ENCODE peak calls at places on chromosome 21, in eight cellular contexts. V is mesenteric fat pad, Q is NCI-H2227 treated with DMSO at 0.1 percent for 48 hours, J is AG10803, M is AG09319, A is NCI-H2171 treated with DMSO at 0.1 percent for 48 hours, B is sciatic nerve, G is astrocyte of the spinal cord. K is an unnamed sample.

GRCh38 chr21:42404534-42404933 is 832 bp downstream of the UBASH3A start:
- DNase-seq in V (peak), Q (no peak), J (no peak), M (no peak), A (no peak), B (no peak), G (no peak), K (no peak)

GRCh38 chr21:42199488-42200463 is 19.2 kb upstream of the ABCG1 start:
- DNase-seq in V (no peak), Q (no peak), J (peak), M (peak), A (no peak), B (no peak), G (peak), K (peak)

GRCh38 chr21:36202721-36203602 is 46.3 kb downstream of the DOP1B start:
- DNase-seq in V (no peak), Q (no peak), J (no peak), M (no peak), A (no peak), B (no peak), G (no peak), K (no peak)

GRCh38 chr21:35352787-35353186 is 303.7 kb upstream of the RUNX1 start:
- DNase-seq in V (no peak), Q (no peak), J (no peak), M (no peak), A (no peak), B (no peak), G (no peak), K (no peak)

GRCh38 chr21:43596616-43597015 is 62.7 kb downstream of the HSF2BP start:
- DNase-seq in V (no peak), Q (no peak), J (no peak), M (no peak), A (no peak), B (no peak), G (no peak), K (no peak)

GRCh38 chr21:32055305-32055704 is 182.5 kb downstream of the HUNK start:
- DNase-seq in V (peak), Q (no peak), J (peak), M (no peak), A (peak), B (no peak), G (no peak), K (no peak)

GRCh38 chr21:45080639-45081414 is 6.4 kb downstream of the ADARB1 start:
- DNase-seq in V (no peak), Q (no peak), J (peak), M (no peak), A (no peak), B (no peak), G (peak), K (peak)

GRCh38 chr21:42289926-42290325 is 25.3 kb downstream of the TFF3 start:
- DNase-seq in V (no peak), Q (no peak), J (no peak), M (no peak), A (no peak), B (peak), G (no peak), K (no peak)

GRCh38 chr21:17679002-17679600 is 66.4 kb upstream of the BTG3 start:
- DNase-seq in V (no peak), Q (peak), J (peak), M (peak), A (peak), B (no peak), G (peak), K (peak)

GRCh38 chr21:42002421-42002958 is 7.7 kb downstream of the ZBTB21 start:
- DNase-seq in V (no peak), Q (no peak), J (peak), M (peak), A (no peak), B (no peak), G (peak), K (peak)

GRCh38 chr21:16117851-16118592 is 388.2 kb downstream of the USP25 start:
- DNase-seq in V (no peak), Q (no peak), J (peak), M (peak), A (no peak), B (no peak), G (peak), K (peak)

GRCh38 chr21:39087976-39088370 is 95.3 kb downstream of the PSMG1 start:
- DNase-seq in V (no peak), Q (no peak), J (no peak), M (no peak), A (no peak), B (no peak), G (no peak), K (no peak)